ENCODE peak calls at places on chromosomes 11 and 22, in five cellular contexts. One of them, this sample, is unnamed.
A peak's percentile ranks its signal among the peaks of the same experiment; 100 is the strongest.

GRCh38 chr11:984576-984975 is 51.9 kb downstream of the MUC6 start:
- DNase-seq in activated naive CD4-positive, alpha-beta T cell: no peak
- DNase-seq in NCI-H460: no peak
- DNase-seq in naive B cell: no peak
- DNase-seq in NCI-H1436 treated with DMSO at 0.1 percent for 48 hours: no peak
- DNase-seq in this sample: no peak

GRCh38 chr11:746289-747175 is 732 bp upstream of the TALDO1 start:
- DNase-seq in NCI-H1436 treated with DMSO at 0.1 percent for 48 hours: no peak
- DNase-seq in naive B cell: no peak
- DNase-seq in NCI-H460: no peak
- DNase-seq in activated naive CD4-positive, alpha-beta T cell: no peak
- DNase-seq in this sample: no peak

GRCh38 chr11:9060700-9061111 is 30.7 kb downstream of the SCUBE2 start:
- DNase-seq in NCI-H1436 treated with DMSO at 0.1 percent for 48 hours: no peak
- DNase-seq in naive B cell: no peak
- DNase-seq in NCI-H460: no peak
- DNase-seq in activated naive CD4-positive, alpha-beta T cell: no peak
- DNase-seq in this sample: no peak

GRCh38 chr11:2988996-2989395 is 3.1 kb downstream of the NAP1L4 start:
- DNase-seq in activated naive CD4-positive, alpha-beta T cell: no peak
- DNase-seq in NCI-H460: no peak
- DNase-seq in naive B cell: no peak
- DNase-seq in NCI-H1436 treated with DMSO at 0.1 percent for 48 hours: no peak
- DNase-seq in this sample: no peak

GRCh38 chr11:45580399-45580798 is 85.0 kb downstream of the CHST1 start:
- DNase-seq in NCI-H1436 treated with DMSO at 0.1 percent for 48 hours: no peak
- DNase-seq in activated naive CD4-positive, alpha-beta T cell: no peak
- DNase-seq in NCI-H460: peak; percentile 14
- DNase-seq in naive B cell: no peak
- DNase-seq in this sample: no peak

GRCh38 chr11:1744137-1744878 is 6.1 kb downstream of the IFITM10 start:
- DNase-seq in naive B cell: no peak
- DNase-seq in activated naive CD4-positive, alpha-beta T cell: no peak
- DNase-seq in NCI-H460: no peak
- DNase-seq in NCI-H1436 treated with DMSO at 0.1 percent for 48 hours: no peak
- DNase-seq in this sample: no peak

GRCh38 chr11:119322921-119323531 is 6.1 kb upstream of the MCAM start:
- DNase-seq in NCI-H460: no peak
- DNase-seq in NCI-H1436 treated with DMSO at 0.1 percent for 48 hours: no peak
- DNase-seq in activated naive CD4-positive, alpha-beta T cell: no peak
- DNase-seq in naive B cell: no peak
- DNase-seq in this sample: no peak

GRCh38 chr11:69178819-69179482 is 23.2 kb downstream of the SMIM38 start:
- DNase-seq in naive B cell: no peak
- DNase-seq in NCI-H1436 treated with DMSO at 0.1 percent for 48 hours: no peak
- DNase-seq in NCI-H460: no peak
- DNase-seq in activated naive CD4-positive, alpha-beta T cell: no peak
- DNase-seq in this sample: no peak

GRCh38 chr11:107928767-107929507 is 689 bp downstream of the RAB39A start:
- DNase-seq in naive B cell: peak; percentile 5
- DNase-seq in NCI-H460: no peak
- DNase-seq in NCI-H1436 treated with DMSO at 0.1 percent for 48 hours: no peak
- DNase-seq in activated naive CD4-positive, alpha-beta T cell: no peak
- DNase-seq in this sample: no peak

GRCh38 chr11:79413258-79413657 is 27.6 kb downstream of the TENM4 start:
- DNase-seq in naive B cell: no peak
- DNase-seq in NCI-H460: no peak
- DNase-seq in activated naive CD4-positive, alpha-beta T cell: no peak
- DNase-seq in NCI-H1436 treated with DMSO at 0.1 percent for 48 hours: no peak
- DNase-seq in this sample: no peak

GRCh38 chr11:103872748-103873147 is 163.7 kb upstream of the DDI1 start:
- DNase-seq in NCI-H1436 treated with DMSO at 0.1 percent for 48 hours: no peak
- DNase-seq in activated naive CD4-positive, alpha-beta T cell: no peak
- DNase-seq in NCI-H460: no peak
- DNase-seq in naive B cell: no peak
- DNase-seq in this sample: no peak

GRCh38 chr11:12798609-12799011 is 124.4 kb downstream of the TEAD1 start:
- DNase-seq in NCI-H460: no peak
- DNase-seq in activated naive CD4-positive, alpha-beta T cell: no peak
- DNase-seq in naive B cell: no peak
- DNase-seq in NCI-H1436 treated with DMSO at 0.1 percent for 48 hours: no peak
- DNase-seq in this sample: no peak

GRCh38 chr11:45993438-45994064 is 71.1 kb downstream of the LARGE2 start:
- DNase-seq in activated naive CD4-positive, alpha-beta T cell: no peak
- DNase-seq in NCI-H460: no peak
- DNase-seq in NCI-H1436 treated with DMSO at 0.1 percent for 48 hours: no peak
- DNase-seq in naive B cell: no peak
- DNase-seq in this sample: no peak

GRCh38 chr11:47466201-47466600 is 17.3 kb upstream of the RAPSN start:
- DNase-seq in NCI-H1436 treated with DMSO at 0.1 percent for 48 hours: no peak
- DNase-seq in NCI-H460: no peak
- DNase-seq in activated naive CD4-positive, alpha-beta T cell: no peak
- DNase-seq in naive B cell: no peak
- DNase-seq in this sample: no peak

GRCh38 chr22:32842486-32842885 is 41.0 kb downstream of the TIMP3 start:
- DNase-seq in activated naive CD4-positive, alpha-beta T cell: no peak
- DNase-seq in naive B cell: no peak
- DNase-seq in NCI-H460: no peak
- DNase-seq in NCI-H1436 treated with DMSO at 0.1 percent for 48 hours: no peak
- DNase-seq in this sample: peak; percentile 10

GRCh38 chr22:35227248-35227647 is 30.0 kb upstream of the HMGXB4 start:
- DNase-seq in activated naive CD4-positive, alpha-beta T cell: no peak
- DNase-seq in naive B cell: no peak
- DNase-seq in NCI-H1436 treated with DMSO at 0.1 percent for 48 hours: no peak
- DNase-seq in NCI-H460: no peak
- DNase-seq in this sample: no peak

This sample was measured in SJSA1.